ENCODE peak calls at places on chromosome 6, in six cellular contexts. X is CD8-positive, alpha-beta memory T cell; C is psoas muscle; P is uterus; Y is H1; G is upper lobe of left lung. D is an unnamed sample.
A peak's percentile ranks its signal among the peaks of the same experiment; 100 is the strongest.

GRCh38 chr6:46184114-46184513 is 13.3 kb upstream of the ENPP5 start:
- DNase-seq in G (no peak), Y (no peak), P (no peak), C (no peak), X (no peak), D (no peak)

GRCh38 chr6:56528412-56528841 is 114.3 kb downstream of the DST start:
- DNase-seq in X (no peak), P (no peak), Y (no peak), C (no peak), G (no peak), D (no peak)

GRCh38 chr6:33630014-33630413 is 8.9 kb downstream of the ITPR3 start:
- DNase-seq in P (no peak), G (peak; percentile 67), Y (no peak), X (no peak), C (no peak), D (no peak)

GRCh38 chr6:6005467-6006427 is 978 bp downstream of the NRN1 start:
- DNase-seq in G (no peak), P (no peak), X (no peak), C (no peak), Y (no peak), D (no peak)

GRCh38 chr6:85079761-85080160 is 315.4 kb upstream of the TBX18 start:
- DNase-seq in C (no peak), Y (no peak), P (no peak), G (no peak), X (no peak), D (no peak)

GRCh38 chr6:129140571-129140970 is 257.6 kb downstream of the LAMA2 start:
- DNase-seq in X (no peak), P (peak; percentile 63), Y (no peak), C (no peak), G (no peak), D (no peak)

GRCh38 chr6:11460001-11460668 is 77.4 kb upstream of the TMEM170B start:
- DNase-seq in G (peak; percentile 49), Y (no peak), X (no peak), C (no peak), P (no peak), D (peak; percentile 66)

GRCh38 chr6:14751645-14752173 is 494.2 kb upstream of the JARID2 start:
- DNase-seq in P (no peak), X (no peak), G (no peak), C (no peak), Y (no peak), D (no peak)

GRCh38 chr6:89999154-89999553 is 104.9 kb downstream of the GJA10 start:
- DNase-seq in C (peak; percentile 22), Y (no peak), X (no peak), P (peak; percentile 51), G (peak; percentile 56), D (peak; percentile 81)

GRCh38 chr6:129645371-129646139 is 64.4 kb downstream of the ARHGAP18 start:
- DNase-seq in C (no peak), P (no peak), G (no peak), X (no peak), Y (no peak), D (no peak)

GRCh38 chr6:154386848-154387717 is 30.5 kb upstream of the IPCEF1 start:
- DNase-seq in G (no peak), Y (no peak), P (no peak), C (no peak), X (no peak), D (peak; percentile 62)

GRCh38 chr6:134115715-134116074 is 63.3 kb upstream of the SLC2A12 start:
- DNase-seq in C (no peak), Y (no peak), P (no peak), X (no peak), G (no peak), D (no peak)

GRCh38 chr6:167764713-167765479 is 61.8 kb upstream of the AFDN start:
- DNase-seq in Y (no peak), C (no peak), P (no peak), X (no peak), G (no peak), D (no peak)

GRCh38 chr6:48032156-48032555 is 78.8 kb downstream of the PTCHD4 start:
- DNase-seq in X (no peak), G (no peak), C (no peak), P (no peak), Y (no peak), D (no peak)

GRCh38 chr6:22133352-22133751 is 163.5 kb downstream of the PRL start:
- DNase-seq in C (no peak), G (no peak), P (no peak), Y (no peak), X (no peak), D (no peak)

GRCh38 chr6:166678426-166678825 is 51.4 kb upstream of the RPS6KA2 start:
- DNase-seq in Y (no peak), X (no peak), P (no peak), C (no peak), G (no peak), D (peak; percentile 82)

GRCh38 chr6:43328528-43328927 is 19.9 kb upstream of the CRIP3 start:
- DNase-seq in X (no peak), C (no peak), G (no peak), Y (no peak), P (no peak), D (peak; percentile 54)

GRCh38 chr6:141401851-141402250 is 730.9 kb upstream of the GJE1 start:
- DNase-seq in X (no peak), G (no peak), P (no peak), Y (no peak), C (no peak), D (no peak)

GRCh38 chr6:167951781-167952511 is 45.5 kb upstream of the KIF25 start:
- DNase-seq in G (no peak), X (no peak), P (no peak), C (no peak), Y (no peak), D (no peak)

GRCh38 chr6:41386594-41386993 is 51.2 kb downstream of the NCR2 start:
- DNase-seq in G (no peak), C (no peak), P (no peak), X (no peak), Y (no peak), D (no peak)

GRCh38 chr6:88989215-88989614 is 25.8 kb upstream of the RNGTT start:
- DNase-seq in G (no peak), P (no peak), C (no peak), Y (no peak), X (no peak), D (peak; percentile 10)

GRCh38 chr6:140871911-140872310 is 1260.8 kb upstream of the GJE1 start:
- DNase-seq in X (no peak), Y (no peak), G (no peak), C (no peak), P (no peak), D (no peak)

GRCh38 chr6:168035661-168036616 is 38.5 kb downstream of the KIF25 start:
- DNase-seq in Y (no peak), G (no peak), P (no peak), C (no peak), X (no peak), D (peak; percentile 20)

GRCh38 chr6:148999501-148999900 is 252.7 kb downstream of the UST start:
- DNase-seq in Y (no peak), C (no peak), X (no peak), P (no peak), G (no peak), D (no peak)

GRCh38 chr6:30211899-30212298 is 1.3 kb downstream of the TRIM26 start:
- DNase-seq in C (no peak), Y (no peak), G (no peak), P (no peak), X (no peak), D (peak; percentile 19)

GRCh38 chr6:30213654-30213998 is 420 bp upstream of the TRIM26 start:
- DNase-seq in X (no peak), Y (no peak), P (no peak), C (no peak), G (no peak), D (no peak)

GRCh38 chr6:30213999-30214982 is 1.1 kb upstream of the TRIM26 start:
- DNase-seq in X (peak; percentile 75), P (peak; percentile 85), C (peak; percentile 86), G (peak; percentile 92), Y (no peak), D (peak; percentile 82)

GRCh38 chr6:30212865-30213653 is at the start of gene TRIM26:
- DNase-seq in C (peak; percentile 95), P (peak; percentile 97), G (peak; percentile 97), X (peak; percentile 98), Y (peak; percentile 89), D (peak; percentile 99)

DNA sequence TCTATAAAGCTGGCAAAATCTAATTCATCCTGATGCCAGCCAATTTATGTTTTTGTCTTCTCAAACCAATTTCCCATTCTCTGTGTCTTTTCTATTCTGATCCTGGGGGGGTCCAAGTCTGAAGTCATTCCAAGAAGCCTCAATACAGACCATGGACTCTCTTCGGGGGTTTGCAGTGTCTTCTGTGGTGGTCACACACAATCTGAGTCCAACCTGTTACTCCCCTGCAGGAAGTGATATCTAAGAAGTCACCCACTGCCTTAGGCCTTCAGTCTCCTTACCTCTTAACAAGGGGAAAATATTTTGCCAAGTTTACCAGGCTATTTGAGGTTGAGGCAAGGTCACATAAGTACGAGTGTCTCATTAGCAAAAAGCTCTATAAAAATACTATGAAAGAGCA is 1.9 kb downstream of the TRIM26 start:
- DNase-seq in C (no peak), Y (no peak), P (no peak), X (no peak), G (no peak), D (no peak)
- H3K4me3 ChIP-seq in C (peak overlapping the region; percentile 74), Y (no peak overlapping the region), P (no peak overlapping the region), X (no peak overlapping the region), G (no peak overlapping the region), D (no peak overlapping the region)

GRCh38 chr6:137155830-137156229 is 17.6 kb downstream of the IL22RA2 start:
- DNase-seq in Y (no peak), X (peak; percentile 69), P (no peak), C (no peak), G (peak; percentile 47), D (peak; percentile 63)
- H3K9me3 ChIP-seq in Y (peaks cover 11% of the 10 kb centered on the region), X (no peaks in the 10 kb centered on the region), P (no peaks in the 10 kb centered on the region), C (no peaks in the 10 kb centered on the region), G (no peaks in the 10 kb centered on the region), D (no peaks in the 10 kb centered on the region)

GRCh38 chr6:105503641-105504040 is 100.8 kb upstream of the PREP start:
- DNase-seq in Y (no peak), G (no peak), C (no peak), P (no peak), X (no peak), D (no peak)
- H3K36me3 ChIP-seq in Y (no peaks in the 10 kb centered on the region), G (no peaks in the 10 kb centered on the region), C (no peaks in the 10 kb centered on the region), P (no peaks in the 10 kb centered on the region), X (no peaks in the 10 kb centered on the region), D (no peaks in the 10 kb centered on the region)

GRCh38 chr6:106183430-106183829 is 97.3 kb downstream of the PRDM1 start:
- DNase-seq in G (no peak), P (no peak), Y (no peak), C (no peak), X (no peak), D (no peak)
- H3K4me3 ChIP-seq in G (no peak overlapping the region), P (no peak overlapping the region), Y (no peak overlapping the region), C (no peak overlapping the region), X (no peak overlapping the region), D (no peak overlapping the region)

GRCh38 chr6:25125736-25126135 is 153.4 kb upstream of the CARMIL1 start:
- DNase-seq in G (no peak), Y (no peak), P (no peak), C (no peak), X (no peak), D (no peak)

GRCh38 chr6:25127433-25127832 is 151.7 kb upstream of the CARMIL1 start:
- DNase-seq in G (no peak), Y (no peak), C (no peak), P (no peak), X (no peak), D (no peak)

GRCh38 chr6:25132934-25133333 is 146.2 kb upstream of the CARMIL1 start:
- DNase-seq in P (no peak), C (no peak), Y (no peak), G (no peak), X (no peak), D (no peak)

GRCh38 chr6:25133479-25133878 is 145.7 kb upstream of the CARMIL1 start:
- DNase-seq in P (no peak), G (no peak), Y (no peak), X (no peak), C (no peak), D (no peak)

GRCh38 chr6:25130518-25130917 is 148.7 kb upstream of the CARMIL1 start:
- DNase-seq in X (no peak), P (no peak), C (no peak), G (no peak), Y (no peak), D (no peak)
- H3K9me3 ChIP-seq in X (no peaks in the 10 kb centered on the region), P (no peaks in the 10 kb centered on the region), C (no peaks in the 10 kb centered on the region), G (no peaks in the 10 kb centered on the region), Y (peaks cover 15% of the 10 kb centered on the region), D (no peaks in the 10 kb centered on the region)

D was measured in small intestine.